ENCODE peak calls at places on chromosomes 11 and 22, in nine cellular contexts. I is HTR-8/SVneo, N is NCI-H2171 treated with DMSO at 0.1 percent for 48 hours, O is NCI-H1092 treated with DMSO at 0.1 percent for 48 hours, C is IMR-90, H is LoVo, G is nucleus accumbens, B is GF-D8, L is NCI-H1417 treated with DMSO at 0.1 percent for 48 hours. J is an unnamed sample.

GRCh38 chr11:76756341-76756771 is 26.8 kb upstream of the TSKU start:
- DNase-seq in I (no peak), N (no peak), O (peak), C (no peak), H (no peak), G (no peak), B (no peak), L (no peak), J (no peak)

GRCh38 chr11:75365711-75366181 is 14.3 kb upstream of the ARRB1 start:
- DNase-seq in I (no peak), N (no peak), O (no peak), C (peak), H (no peak), G (no peak), B (peak), L (no peak), J (no peak)

GRCh38 chr11:1125803-1126202 is 31.9 kb upstream of the MUC5AC start:
- DNase-seq in I (no peak), N (no peak), O (no peak), C (no peak), H (no peak), G (no peak), B (no peak), L (no peak), J (no peak)

GRCh38 chr11:41622707-41623359 is 163.4 kb upstream of the LRRC4C start:
- DNase-seq in I (no peak), N (no peak), O (no peak), C (no peak), H (no peak), G (no peak), B (no peak), L (no peak), J (no peak)

GRCh38 chr22:17366830-17367229 is 2.4 kb upstream of the CECR2 start:
- DNase-seq in I (no peak), N (no peak), O (no peak), C (no peak), H (peak), G (peak), B (no peak), L (no peak), J (peak)

GRCh38 chr11:27239305-27239942 is 123.6 kb downstream of the CCDC34 start:
- DNase-seq in I (no peak), N (no peak), O (peak), C (peak), H (no peak), G (no peak), B (no peak), L (no peak), J (no peak)

GRCh38 chr22:25048659-25049657 is 96.4 kb downstream of the KIAA1671 start:
- DNase-seq in I (peak), N (peak), O (peak), C (peak), H (peak), G (peak), B (peak), L (no peak), J (no peak)

GRCh38 chr11:132253469-132254264 is 883.3 kb downstream of the NTM start:
- DNase-seq in I (no peak), N (no peak), O (peak), C (no peak), H (no peak), G (no peak), B (no peak), L (no peak), J (no peak)

GRCh38 chr11:116415095-116415494 is 357.7 kb downstream of the BUD13 start:
- DNase-seq in I (no peak), N (no peak), O (no peak), C (no peak), H (no peak), G (peak), B (no peak), L (peak), J (peak)

GRCh38 chr11:65134240-65134951 is at the start of gene SYVN1:
- DNase-seq in I (peak), N (peak), O (peak), C (peak), H (peak), G (peak), B (peak), L (peak), J (peak)

GRCh38 chr22:17786435-17787158 is 12.3 kb upstream of the BID start:
- DNase-seq in I (no peak), N (no peak), O (no peak), C (no peak), H (no peak), G (no peak), B (peak), L (no peak), J (peak)

GRCh38 chr22:17471901-17472566 is 91.3 kb upstream of the SLC25A18 start:
- DNase-seq in I (no peak), N (peak), O (no peak), C (no peak), H (no peak), G (no peak), B (no peak), L (no peak), J (no peak)

GRCh38 chr11:67558084-67558772 is 25.4 kb upstream of the GSTP1 start:
- DNase-seq in I (no peak), N (no peak), O (no peak), C (no peak), H (peak), G (no peak), B (no peak), L (no peak), J (no peak)

GRCh38 chr11:78268516-78269410 is 80.0 kb downstream of the USP35 start:
- DNase-seq in I (no peak), N (no peak), O (no peak), C (peak), H (no peak), G (no peak), B (no peak), L (no peak), J (no peak)

GRCh38 chr11:12274056-12274455 is 103.3 kb upstream of the PARVA start:
- DNase-seq in I (no peak), N (no peak), O (no peak), C (no peak), H (no peak), G (no peak), B (no peak), L (no peak), J (no peak)

GRCh38 chr11:130705670-130706421 is 210.4 kb downstream of the SNX19 start:
- DNase-seq in I (no peak), N (no peak), O (no peak), C (no peak), H (no peak), G (no peak), B (no peak), L (no peak), J (no peak)

GRCh38 chr11:71434576-71435130 is 13.5 kb downstream of the DHCR7 start:
- DNase-seq in I (no peak), N (no peak), O (no peak), C (no peak), H (no peak), G (no peak), B (no peak), L (no peak), J (no peak)

GRCh38 chr11:98740335-98740734 is 280.4 kb upstream of the CNTN5 start:
- DNase-seq in I (no peak), N (no peak), O (no peak), C (no peak), H (no peak), G (no peak), B (no peak), L (no peak), J (no peak)

GRCh38 chr22:44990810-44991209 is 19.0 kb downstream of the PHF21B start:
- DNase-seq in I (no peak), N (no peak), O (no peak), C (no peak), H (no peak), G (no peak), B (no peak), L (no peak), J (no peak)

GRCh38 chr11:130801287-130802146 is 114.8 kb downstream of the SNX19 start:
- DNase-seq in I (no peak), N (no peak), O (no peak), C (peak), H (no peak), G (no peak), B (no peak), L (no peak), J (no peak)

GRCh38 chr11:76935030-76935429 is 74.3 kb downstream of the ACER3 start:
- DNase-seq in I (no peak), N (no peak), O (no peak), C (no peak), H (no peak), G (no peak), B (no peak), L (no peak), J (no peak)

GRCh38 chr22:29146101-29146560 is 59.6 kb upstream of the EMID1 start:
- DNase-seq in I (no peak), N (peak), O (no peak), C (no peak), H (no peak), G (no peak), B (no peak), L (no peak), J (peak)

J was measured in DMS153.